ENCODE peak calls at places on chromosomes 3 and 15, in four cellular contexts. Z is HepG2, P is K562, Y is GM12878. L is an unnamed sample.

GRCh38 chr3:156148345-156148945 is 28.1 kb downstream of the KCNAB1 start:
- DNase-seq in Z (no peak), P (no peak), Y (no peak), L (no peak)

GRCh38 chr3:11661827-11662226 is 18.1 kb upstream of the VGLL4 start:
- DNase-seq in Z (no peak), P (no peak), Y (no peak), L (no peak)

GRCh38 chr15:85620321-85621044 is 174.2 kb downstream of the KLHL25 start:
- DNase-seq in Z (no peak), P (no peak), Y (no peak), L (no peak)

GRCh38 chr15:78666010-78666409 is 25.0 kb upstream of the CHRNB4 start:
- DNase-seq in Z (no peak), P (no peak), Y (no peak), L (no peak)

GRCh38 chr3:108333951-108334350 is 37.6 kb downstream of the HHLA2 start:
- DNase-seq in Z (no peak), P (no peak), Y (no peak), L (no peak)

GRCh38 chr3:49867871-49868321 is 1.8 kb downstream of the CAMKV start:
- DNase-seq in Z (peak; percentile 27), P (peak; percentile 44), Y (no peak), L (peak; percentile 92)

GRCh38 chr3:14352002-14352627 is 50.3 kb upstream of the SLC6A6 start:
- DNase-seq in Z (peak; percentile 19), P (peak; percentile 100), Y (peak; percentile 30), L (peak; percentile 73)

GRCh38 chr15:39852237-39852636 is 67.8 kb downstream of the GPR176 start:
- DNase-seq in Z (no peak), P (no peak), Y (no peak), L (no peak)

GRCh38 chr3:13018039-13018431 is 55.2 kb downstream of the IQSEC1 start:
- DNase-seq in Z (no peak), P (no peak), Y (no peak), L (no peak)

GRCh38 chr15:101618861-101619614 is 33.1 kb downstream of the TM2D3 start:
- DNase-seq in Z (no peak), P (no peak), Y (no peak), L (no peak)

GRCh38 chr15:66895794-66896453 is 169.5 kb upstream of the SMAD3 start:
- DNase-seq in Z (no peak), P (no peak), Y (no peak), L (no peak)

GRCh38 chr3:25782938-25783660 is at the start of gene NGLY1:
- DNase-seq in Z (peak; percentile 59), P (peak; percentile 97), Y (no peak), L (peak; percentile 83)

GRCh38 chr15:93072011-93072410 is 17.0 kb downstream of the RGMA start:
- DNase-seq in Z (no peak), P (no peak), Y (no peak), L (peak; percentile 65)

DNA sequence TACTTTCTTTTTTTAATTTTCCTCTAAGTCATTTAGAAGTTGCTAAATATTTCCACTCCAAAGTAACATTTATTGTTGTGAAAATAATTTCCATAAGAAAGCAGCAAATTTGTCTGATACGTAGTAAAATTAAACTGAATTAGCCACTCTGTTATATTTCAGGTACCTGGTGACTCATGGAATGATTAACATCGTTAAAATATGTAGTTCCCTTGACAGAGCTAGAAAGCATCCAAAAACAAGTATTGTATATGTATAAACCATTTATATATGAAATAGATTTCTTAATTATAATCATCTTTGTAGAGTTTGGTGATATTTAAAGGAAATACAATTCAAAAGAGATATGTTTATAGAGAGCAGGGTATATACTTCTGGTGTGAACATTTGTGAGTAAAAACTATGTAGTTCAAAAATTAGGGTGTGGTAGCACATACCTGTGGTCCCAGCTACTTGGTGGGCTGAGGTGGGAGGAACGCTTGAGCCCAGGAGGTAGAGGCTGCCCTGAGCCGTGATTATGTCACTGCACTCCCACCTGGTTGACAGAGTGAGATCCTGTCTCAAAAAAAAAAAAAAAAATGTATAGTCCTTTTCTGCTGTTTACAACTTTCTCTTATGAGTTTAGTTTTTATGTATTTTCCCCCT is 36.6 kb downstream of the ATP11B start:
- DNase-seq in Z (no peak), P (no peak), Y (no peak), L (no peak)
- TF ChIP-seq CTCF in Z (no peak), P (no peak), Y (no peak), L (no peak)

GRCh38 chr3:149383703-149384102 is 6.3 kb upstream of the TM4SF1 start:
- DNase-seq in Z (no peak), P (no peak), Y (no peak), L (no peak)

GRCh38 chr3:149384167-149384566 is 6.7 kb upstream of the TM4SF1 start:
- DNase-seq in Z (no peak), P (no peak), Y (no peak), L (no peak)

GRCh38 chr3:149385617-149386298 is 8.3 kb upstream of the TM4SF1 start:
- DNase-seq in Z (peak; percentile 98), P (no peak), Y (no peak), L (no peak)

GRCh38 chr3:149386299-149386606 is 8.8 kb upstream of the TM4SF1 start:
- DNase-seq in Z (no peak), P (no peak), Y (no peak), L (no peak)

DNA sequence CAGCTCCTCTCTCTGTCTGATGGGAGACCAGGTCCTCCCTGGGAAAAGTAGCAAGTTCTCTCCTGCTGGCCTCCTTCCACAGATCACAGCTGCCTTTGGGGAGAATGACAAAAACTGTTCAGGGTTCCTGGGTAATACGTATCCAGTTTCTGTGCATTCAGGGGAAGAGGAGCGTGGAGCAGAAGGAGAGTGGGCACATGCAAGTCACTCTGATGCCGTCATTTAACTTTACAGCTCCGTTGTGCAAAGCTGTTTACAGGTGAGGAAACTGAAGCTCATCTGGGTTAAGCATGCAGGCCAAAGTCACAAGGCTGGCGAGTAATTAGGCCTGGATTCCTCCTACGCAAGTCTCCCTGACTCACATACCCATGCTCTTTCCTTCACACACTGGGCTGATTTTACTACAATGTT is 7.5 kb upstream of the TM4SF1 start:
- DNase-seq in Z (peak; percentile 78), P (no peak), Y (no peak), L (no peak)
- H3K36me3 ChIP-seq in Z (no peaks in the 10 kb centered on the region), P (no peaks in the 10 kb centered on the region), Y (no peaks in the 10 kb centered on the region), L (no peaks in the 10 kb centered on the region)

DNA sequence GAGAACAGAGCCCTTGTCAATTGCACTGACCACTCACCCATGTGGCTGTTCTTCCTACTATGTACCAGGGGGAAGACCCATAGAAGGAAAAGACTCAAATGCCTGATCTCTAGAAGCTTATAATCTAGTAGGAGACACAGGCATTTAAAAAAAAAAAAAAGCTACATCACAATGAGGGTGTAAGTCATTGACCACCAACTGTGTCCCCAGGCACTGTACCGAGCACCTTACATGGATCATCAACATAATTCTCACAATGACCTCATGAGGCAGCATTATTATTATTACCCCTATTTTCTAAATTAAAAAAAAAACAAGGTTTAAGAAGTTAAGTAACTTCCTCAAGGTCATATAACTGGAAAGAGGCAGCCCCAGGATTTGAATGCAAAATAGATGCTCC is 247.4 kb downstream of the SHOX2 start:
- DNase-seq in Z (no peak), P (no peak), Y (no peak), L (no peak)
- TF ChIP-seq JUNB in Z (no peak), P (no peak), Y (no peak), L (no peak)

GRCh38 chr3:169812844-169813677 is at the start of the genes LRRC34 and LRRIQ4:
- DNase-seq in Z (no peak), P (no peak), Y (peak; percentile 44), L (peak; percentile 97)

GRCh38 chr3:169813757-169814517 is 1.2 kb upstream of the LRRC34 start:
- DNase-seq in Z (peak; percentile 33), P (no peak), Y (peak; percentile 83), L (peak; percentile 92)

GRCh38 chr3:169812124-169812843 is 386 bp upstream of the LRRIQ4 start:
- DNase-seq in Z (no peak), P (no peak), Y (peak; percentile 5), L (peak; percentile 76)

GRCh38 chr3:169809230-169809795 is 3.4 kb upstream of the LRRIQ4 start:
- DNase-seq in Z (no peak), P (no peak), Y (no peak), L (no peak)

DNA sequence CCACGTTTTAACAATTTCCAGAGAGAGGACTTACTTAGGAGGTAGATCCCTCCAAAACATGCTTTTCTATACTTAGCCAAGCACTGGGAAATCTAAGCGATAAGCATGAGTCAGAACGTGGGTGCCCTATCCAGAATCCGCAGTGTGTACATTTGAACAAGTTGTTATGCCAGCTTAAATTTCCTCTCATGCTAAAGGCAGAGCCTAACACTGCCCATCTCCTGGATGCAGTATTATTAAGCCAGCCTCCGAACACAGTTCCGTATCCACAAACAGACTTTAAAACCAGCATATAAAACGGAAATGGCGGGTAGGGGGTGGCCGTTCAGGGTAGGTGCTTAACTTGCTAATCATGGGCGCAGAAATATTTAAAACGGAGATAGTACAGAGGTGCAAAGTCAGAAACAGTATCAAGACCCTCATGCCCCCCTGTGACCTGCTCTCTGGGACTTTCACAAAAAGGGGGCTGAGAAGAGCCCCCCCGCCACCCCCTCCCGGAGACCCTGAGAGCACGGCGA is 1.0 kb upstream of the LRRIQ4 start:
- DNase-seq in Z (no peak), P (no peak), Y (no peak), L (no peak)
- TF ChIP-seq CTCF in Z (no peak), P (no peak), Y (no peak), L (no peak)

GRCh38 chr3:73999501-73999900 is 374.8 kb upstream of the PDZRN3 start:
- DNase-seq in Z (no peak), P (no peak), Y (no peak), L (no peak)
- H3K36me3 ChIP-seq in Z (no peaks in the 10 kb centered on the region), P (no peaks in the 10 kb centered on the region), Y (no peaks in the 10 kb centered on the region), L (no peaks in the 10 kb centered on the region)

GRCh38 chr3:20186600-20187004 is 596 bp upstream of the SGO1 start:
- DNase-seq in Z (no peak), P (no peak), Y (no peak), L (peak; percentile 21)
- TF ChIP-seq JUNB in Z (no peak), P (no peak), Y (no peak), L (no peak)

GRCh38 chr3:37836589-37836988 is 25.1 kb upstream of the CTDSPL start:
- DNase-seq in Z (no peak), P (no peak), Y (no peak), L (no peak)

GRCh38 chr3:37833790-37834189 is 27.9 kb upstream of the CTDSPL start:
- DNase-seq in Z (no peak), P (no peak), Y (no peak), L (peak; percentile 45)
- TF ChIP-seq CTCF in Z (no peak), P (peak; percentile 37), Y (peak; percentile 35), L (peak; percentile 25)

L was measured in GM23338.